ENCODE peak calls at places on chromosomes 2 and 18, in nine cellular contexts. J, C, R, I, V, W, G, L and M are unnamed samples.

GRCh38 chr2:203650860-203651613 is 55.4 kb upstream of the CD28 start:
- DNase-seq in J (peak), C (peak), R (peak), I (no peak), V (peak), W (peak), G (no peak), L (no peak), M (no peak)

GRCh38 chr18:30889582-30890301 is 152.8 kb downstream of the DSC3 start:
- DNase-seq in J (no peak), C (peak), R (no peak), I (no peak), V (peak), W (no peak), G (peak), L (no peak), M (no peak)

GRCh38 chr2:200839513-200839912 is 24.9 kb downstream of the CLK1 start:
- DNase-seq in J (no peak), C (no peak), R (no peak), I (no peak), V (no peak), W (no peak), G (no peak), L (no peak), M (no peak)

GRCh38 chr2:172445851-172446250 is 18.5 kb downstream of the ITGA6 start:
- DNase-seq in J (peak), C (no peak), R (no peak), I (no peak), V (peak), W (peak), G (no peak), L (no peak), M (no peak)

GRCh38 chr2:26598336-26599006 is 42.7 kb downstream of the CIB4 start:
- DNase-seq in J (no peak), C (peak), R (peak), I (no peak), V (no peak), W (no peak), G (no peak), L (no peak), M (no peak)

GRCh38 chr2:226618875-226619605 is 180.6 kb downstream of the IRS1 start:
- DNase-seq in J (peak), C (no peak), R (no peak), I (no peak), V (peak), W (peak), G (no peak), L (no peak), M (peak)

GRCh38 chr2:240917684-240918257 is 11.6 kb downstream of the CROCC2 start:
- DNase-seq in J (peak), C (no peak), R (no peak), I (peak), V (no peak), W (no peak), G (no peak), L (no peak), M (no peak)

GRCh38 chr2:227862741-227863588 is 8.5 kb upstream of the DAW1 start:
- DNase-seq in J (peak), C (no peak), R (peak), I (no peak), V (peak), W (peak), G (no peak), L (no peak), M (no peak)

GRCh38 chr18:39480494-39481245 is 1915.1 kb upstream of the CELF4 start:
- DNase-seq in J (no peak), C (no peak), R (no peak), I (no peak), V (peak), W (no peak), G (no peak), L (no peak), M (no peak)

GRCh38 chr2:85324639-85325465 is 2.9 kb downstream of the TGOLN2 start:
- DNase-seq in J (peak), C (no peak), R (no peak), I (no peak), V (peak), W (peak), G (no peak), L (no peak), M (no peak)

GRCh38 chr18:13220326-13220991 is 1.9 kb downstream of the LDLRAD4 start:
- DNase-seq in J (no peak), C (no peak), R (peak), I (no peak), V (no peak), W (no peak), G (no peak), L (no peak), M (no peak)

GRCh38 chr18:59751186-59751585 is 54.0 kb upstream of the CCBE1 start:
- DNase-seq in J (no peak), C (no peak), R (no peak), I (no peak), V (no peak), W (no peak), G (no peak), L (no peak), M (no peak)

GRCh38 chr2:176123847-176124273 is 1.3 kb downstream of the HOXD9 start:
- DNase-seq in J (no peak), C (no peak), R (no peak), I (no peak), V (no peak), W (no peak), G (no peak), L (no peak), M (no peak)

GRCh38 chr2:143905587-143905986 is 614.3 kb downstream of the ZEB2 start:
- DNase-seq in J (no peak), C (no peak), R (no peak), I (no peak), V (no peak), W (no peak), G (no peak), L (no peak), M (no peak)

GRCh38 chr2:40085786-40086185 is 306.7 kb upstream of the THUMPD2 start:
- DNase-seq in J (no peak), C (no peak), R (no peak), I (no peak), V (no peak), W (no peak), G (no peak), L (no peak), M (no peak)

GRCh38 chr2:97745474-97746172 is 32.2 kb downstream of the ZAP70 start:
- DNase-seq in J (no peak), C (no peak), R (no peak), I (no peak), V (no peak), W (no peak), G (no peak), L (peak), M (no peak)

GRCh38 chr2:197360744-197361156 is 50.2 kb upstream of the ANKRD44 start:
- DNase-seq in J (peak), C (no peak), R (no peak), I (no peak), V (peak), W (peak), G (no peak), L (no peak), M (peak)

GRCh38 chr2:206211657-206212255 is 52.1 kb downstream of the EEF1B2 start:
- DNase-seq in J (peak), C (no peak), R (peak), I (no peak), V (peak), W (peak), G (no peak), L (no peak), M (peak)

GRCh38 chr2:155905640-155906039 is 426.9 kb downstream of the NR4A2 start:
- DNase-seq in J (no peak), C (peak), R (no peak), I (no peak), V (no peak), W (no peak), G (no peak), L (no peak), M (no peak)

GRCh38 chr2:105794926-105795574 is 50.3 kb downstream of the NCK2 start:
- DNase-seq in J (no peak), C (no peak), R (no peak), I (no peak), V (no peak), W (no peak), G (no peak), L (no peak), M (no peak)

GRCh38 chr2:64859208-64860161 is 129.7 kb upstream of the SLC1A4 start:
- DNase-seq in J (peak), C (peak), R (peak), I (no peak), V (peak), W (peak), G (peak), L (peak), M (peak)

GRCh38 chr18:7467708-7468466 is 99.2 kb upstream of the PTPRM start:
- DNase-seq in J (no peak), C (no peak), R (no peak), I (no peak), V (peak), W (no peak), G (no peak), L (no peak), M (no peak)

GRCh38 chr2:107621186-107621835 is 205.4 kb upstream of the RGPD4 start:
- DNase-seq in J (no peak), C (no peak), R (no peak), I (no peak), V (no peak), W (no peak), G (no peak), L (no peak), M (no peak)

GRCh38 chr18:79368681-79369080 is 27.0 kb upstream of the NFATC1 start:
- DNase-seq in J (no peak), C (no peak), R (no peak), I (no peak), V (no peak), W (no peak), G (peak), L (no peak), M (no peak)

GRCh38 chr2:238290079-238290478 is 1.7 kb upstream of the PER2 start:
- DNase-seq in J (no peak), C (peak), R (no peak), I (peak), V (no peak), W (peak), G (peak), L (no peak), M (no peak)

GRCh38 chr2:15191801-15192200 is 369.3 kb downstream of the NBAS start:
- DNase-seq in J (no peak), C (no peak), R (no peak), I (no peak), V (no peak), W (no peak), G (no peak), L (no peak), M (no peak)

GRCh38 chr2:15186118-15186517 is 375.0 kb downstream of the NBAS start:
- DNase-seq in J (no peak), C (no peak), R (no peak), I (no peak), V (no peak), W (no peak), G (no peak), L (no peak), M (no peak)

GRCh38 chr2:15184491-15184890 is 376.6 kb downstream of the NBAS start:
- DNase-seq in J (no peak), C (no peak), R (no peak), I (no peak), V (no peak), W (no peak), G (no peak), L (no peak), M (no peak)

DNA sequence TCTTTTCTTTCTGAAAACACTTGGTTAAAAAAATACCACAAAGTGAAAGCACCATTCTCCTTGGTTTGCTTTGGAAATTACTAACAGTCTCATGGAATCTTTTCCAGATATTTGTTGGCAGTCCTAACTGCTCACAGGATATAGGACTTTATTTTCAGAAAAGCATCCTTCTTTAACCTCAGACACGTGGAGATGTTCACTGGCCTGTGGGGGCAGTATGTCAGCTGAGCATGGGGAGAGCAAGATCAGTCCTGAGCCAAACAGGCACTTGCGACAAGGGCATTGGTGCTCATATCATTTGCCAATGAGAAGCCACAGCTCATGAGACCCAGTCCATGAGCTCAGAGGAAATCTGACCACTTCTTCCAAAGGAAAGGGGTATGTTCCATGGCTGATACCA is 371.9 kb downstream of the NBAS start:
- DNase-seq in J (no peak), C (peak), R (no peak), I (no peak), V (no peak), W (peak), G (no peak), L (no peak), M (no peak)
- TF ChIP-seq CTCF in J (no peak), C (peak), R (no peak), I (no peak), V (no peak), W (no peak), G (no peak), L (no peak), M (no peak)

GRCh38 chr2:157901325-157901724 is 25.2 kb upstream of the ACVR1 start:
- DNase-seq in J (no peak), C (no peak), R (no peak), I (no peak), V (no peak), W (no peak), G (no peak), L (no peak), M (no peak)
- TF ChIP-seq CTCF in J (no peak), C (peak), R (no peak), I (peak), V (peak), W (no peak), G (peak), L (peak), M (no peak)

DNA sequence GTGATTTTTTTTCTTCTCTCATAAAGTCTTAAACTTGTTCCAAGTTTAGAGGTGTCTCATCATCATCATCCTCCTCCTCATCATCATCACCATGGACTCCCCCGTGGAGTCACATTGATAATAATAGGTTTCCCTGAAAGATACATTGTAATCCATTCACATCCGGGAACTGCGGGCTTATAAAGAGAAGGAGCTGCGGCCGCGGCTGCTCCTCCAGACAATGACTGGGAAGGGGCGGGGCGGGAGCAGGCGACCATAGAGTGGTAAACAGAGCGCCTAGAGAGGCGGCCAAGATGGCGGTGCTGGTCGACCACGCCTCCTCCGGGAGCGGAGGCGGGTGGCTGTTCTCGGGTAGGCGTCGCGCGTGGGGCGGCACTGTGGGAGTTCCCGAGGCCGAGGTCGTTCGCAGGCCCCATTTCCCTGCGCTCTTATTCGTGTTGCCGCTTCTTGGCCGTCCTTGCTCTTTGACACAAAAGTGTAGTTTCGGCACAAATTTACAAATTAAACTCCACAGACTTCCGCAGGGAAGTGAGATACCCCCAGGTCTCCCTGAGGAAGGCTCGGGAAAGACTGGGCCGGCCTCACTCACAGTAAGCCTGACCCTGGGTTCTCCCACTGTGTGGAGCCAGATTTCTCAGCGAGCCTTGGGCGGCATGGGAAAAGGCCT is 1.8 kb upstream of the TCF4 start:
- DNase-seq in J (peak), C (peak), R (peak), I (peak), V (peak), W (peak), G (peak), L (peak), M (peak)
- TF ChIP-seq CTCF in J (no peak), C (no peak), R (no peak), I (no peak), V (no peak), W (no peak), G (peak), L (no peak), M (peak)

GRCh38 chr2:70923378-70924015 is 12.2 kb upstream of the ATP6V1B1 start:
- DNase-seq in J (no peak), C (peak), R (no peak), I (no peak), V (no peak), W (no peak), G (no peak), L (peak), M (no peak)
- TF ChIP-seq CTCF in J (peak), C (peak), R (no peak), I (no peak), V (no peak), W (no peak), G (no peak), L (peak), M (no peak)

GRCh38 chr2:162795312-162795711 is 43.3 kb downstream of the KCNH7 start:
- DNase-seq in J (no peak), C (peak), R (peak), I (no peak), V (no peak), W (no peak), G (no peak), L (no peak), M (no peak)
- TF ChIP-seq CTCF in J (no peak), C (peak), R (peak), I (no peak), V (no peak), W (no peak), G (no peak), L (no peak), M (no peak)

GRCh38 chr18:46411191-46411590 is 245.8 kb downstream of the LOXHD1 start:
- DNase-seq in J (no peak), C (no peak), R (no peak), I (no peak), V (no peak), W (no peak), G (no peak), L (no peak), M (no peak)

GRCh38 chr18:46405832-46406538 is 251.0 kb downstream of the LOXHD1 start:
- DNase-seq in J (no peak), C (no peak), R (no peak), I (no peak), V (no peak), W (no peak), G (no peak), L (no peak), M (no peak)

GRCh38 chr18:46406539-46406932 is 250.5 kb downstream of the LOXHD1 start:
- DNase-seq in J (no peak), C (no peak), R (no peak), I (no peak), V (no peak), W (no peak), G (no peak), L (no peak), M (no peak)

GRCh38 chr18:46407471-46408166 is 249.4 kb downstream of the LOXHD1 start:
- DNase-seq in J (no peak), C (no peak), R (no peak), I (no peak), V (no peak), W (peak), G (no peak), L (no peak), M (no peak)

GRCh38 chr18:46408334-46408987 is 248.6 kb downstream of the LOXHD1 start:
- DNase-seq in J (no peak), C (peak), R (no peak), I (no peak), V (no peak), W (no peak), G (no peak), L (no peak), M (no peak)
- TF ChIP-seq CTCF in J (no peak), C (peak), R (no peak), I (no peak), V (no peak), W (no peak), G (no peak), L (no peak), M (no peak)